ENCODE peak calls at places on chromosome 13, in four cellular contexts. L is ureter; S is activated CD4-positive, alpha-beta T cell treated with anti-CD3 and anti-CD28 coated beads for 24 hours; N is IMR-90. H is an unnamed sample.

GRCh38 chr13:49388256-49388655 is 55.6 kb downstream of the CAB39L start:
- DNase-seq in L (no peak), S (no peak), N (peak), H (no peak)

GRCh38 chr13:113152894-113153809 is 5.3 kb upstream of the PROZ start:
- DNase-seq in L (no peak), S (no peak), N (no peak), H (peak)

GRCh38 chr13:76884167-76884566 is 2.0 kb downstream of the KCTD12 start:
- DNase-seq in L (no peak), S (no peak), N (no peak), H (peak)

GRCh38 chr13:39306639-39307589 is 268.7 kb downstream of the NHLRC3 start:
- DNase-seq in L (no peak), S (no peak), N (no peak), H (no peak)

GRCh38 chr13:101795025-101795424 is 342.6 kb downstream of the ITGBL1 start:
- DNase-seq in L (no peak), S (no peak), N (no peak), H (no peak)

GRCh38 chr13:107099661-107100060 is 531.7 kb upstream of the ARGLU1 start:
- DNase-seq in L (no peak), S (no peak), N (peak), H (peak)

GRCh38 chr13:77176350-77176749 is 149.4 kb upstream of the FBXL3 start:
- DNase-seq in L (no peak), S (no peak), N (peak), H (peak)

GRCh38 chr13:29529755-29530154 is 65.7 kb downstream of the SLC7A1 start:
- DNase-seq in L (no peak), S (no peak), N (no peak), H (no peak)

GRCh38 chr13:94535231-94535630 is 55.7 kb upstream of the DCT start:
- DNase-seq in L (no peak), S (no peak), N (no peak), H (no peak)

GRCh38 chr13:99275093-99275469 is 16.9 kb upstream of the GPR18 start:
- DNase-seq in L (no peak), S (no peak), N (peak), H (peak)

H was measured in astrocyte of the spinal cord.